ENCODE peak calls at places on chromosomes 12 and 14, in four cellular contexts. One of them, this sample, is unnamed.

GRCh38 chr14:97408937-97409860 is 612.0 kb downstream of the VRK1 start:
- DNase-seq in astrocyte: no peak
- DNase-seq in A549: no peak
- DNase-seq in transverse colon: no peak
- DNase-seq in this sample: no peak

GRCh38 chr12:31922341-31923062 is 36.7 kb upstream of the RESF1 start:
- DNase-seq in transverse colon: no peak
- DNase-seq in A549: peak; percentile 35
- DNase-seq in astrocyte: peak; percentile 60
- DNase-seq in this sample: no peak

GRCh38 chr12:48279601-48280000 is 71.1 kb downstream of the ZNF641 start:
- DNase-seq in transverse colon: no peak
- DNase-seq in astrocyte: no peak
- DNase-seq in A549: no peak
- DNase-seq in this sample: no peak

GRCh38 chr14:20002319-20002718 is 356 bp downstream of the OR4Q2 start:
- DNase-seq in transverse colon: no peak
- DNase-seq in A549: no peak
- DNase-seq in astrocyte: no peak
- DNase-seq in this sample: no peak

GRCh38 chr12:62256408-62257079 is 3.7 kb upstream of the USP15 start:
- DNase-seq in astrocyte: peak; percentile 44
- DNase-seq in A549: no peak
- DNase-seq in transverse colon: no peak
- DNase-seq in this sample: no peak

GRCh38 chr12:20142956-20143355 is 225.4 kb upstream of the PDE3A start:
- DNase-seq in transverse colon: no peak
- DNase-seq in A549: peak; percentile 10
- DNase-seq in astrocyte: no peak
- DNase-seq in this sample: no peak

GRCh38 chr14:100317897-100318808 is 5.0 kb upstream of the SLC25A47 start:
- DNase-seq in astrocyte: peak; percentile 14
- DNase-seq in transverse colon: peak; percentile 78
- DNase-seq in A549: peak; percentile 63
- DNase-seq in this sample: peak; percentile 81

GRCh38 chr12:48527891-48528670 is 2.6 kb downstream of the OR8S1 start:
- DNase-seq in astrocyte: no peak
- DNase-seq in transverse colon: no peak
- DNase-seq in A549: no peak
- DNase-seq in this sample: no peak

GRCh38 chr12:116015525-116015924 is 262.0 kb downstream of the MED13L start:
- DNase-seq in A549: peak; percentile 52
- DNase-seq in astrocyte: peak; percentile 46
- DNase-seq in transverse colon: no peak
- DNase-seq in this sample: no peak

GRCh38 chr12:132284618-132285310 is 44.6 kb downstream of the GALNT9 start:
- DNase-seq in A549: peak; percentile 62
- DNase-seq in astrocyte: no peak
- DNase-seq in transverse colon: no peak
- DNase-seq in this sample: no peak

GRCh38 chr14:93068721-93069120 is 47.0 kb downstream of the ITPK1 start:
- DNase-seq in transverse colon: no peak
- DNase-seq in A549: no peak
- DNase-seq in astrocyte: no peak
- DNase-seq in this sample: peak; percentile 59

GRCh38 chr12:2641209-2641608 is 153.6 kb upstream of the FKBP4 start:
- DNase-seq in astrocyte: peak; percentile 2
- DNase-seq in A549: peak; percentile 45
- DNase-seq in transverse colon: peak; percentile 7
- DNase-seq in this sample: no peak

GRCh38 chr14:25461780-25462179 is 411.8 kb upstream of the STXBP6 start:
- DNase-seq in transverse colon: no peak
- DNase-seq in astrocyte: no peak
- DNase-seq in A549: no peak
- DNase-seq in this sample: no peak

GRCh38 chr12:43556057-43556456 is 4.1 kb upstream of the ADAMTS20 start:
- DNase-seq in transverse colon: no peak
- DNase-seq in A549: no peak
- DNase-seq in astrocyte: no peak
- DNase-seq in this sample: no peak

GRCh38 chr12:120240495-120240833 is 25.1 kb downstream of the PXN start:
- DNase-seq in astrocyte: no peak
- DNase-seq in transverse colon: no peak
- DNase-seq in A549: no peak
- DNase-seq in this sample: no peak

GRCh38 chr14:64726585-64726890 is 22.3 kb downstream of the PLEKHG3 start:
- DNase-seq in transverse colon: peak; percentile 92
- DNase-seq in astrocyte: peak; percentile 62
- DNase-seq in A549: peak; percentile 52
- DNase-seq in this sample: peak; percentile 13

GRCh38 chr12:52285172-52285745 is 6.1 kb downstream of the KRT81 start:
- DNase-seq in A549: peak; percentile 84
- DNase-seq in astrocyte: peak; percentile 49
- DNase-seq in transverse colon: no peak
- DNase-seq in this sample: no peak

GRCh38 chr12:97748298-97748697 is 285.7 kb downstream of the RMST start:
- DNase-seq in A549: no peak
- DNase-seq in astrocyte: no peak
- DNase-seq in transverse colon: no peak
- DNase-seq in this sample: no peak

GRCh38 chr12:101653503-101653902 is 43.9 kb upstream of the CHPT1 start:
- DNase-seq in A549: no peak
- DNase-seq in transverse colon: no peak
- DNase-seq in astrocyte: no peak
- DNase-seq in this sample: no peak

GRCh38 chr12:2120982-2121758 is 68.4 kb downstream of the CACNA1C start:
- DNase-seq in transverse colon: no peak
- DNase-seq in astrocyte: no peak
- DNase-seq in A549: no peak
- DNase-seq in this sample: no peak

GRCh38 chr12:130330685-130331084 is 7.0 kb upstream of the PIWIL1 start:
- DNase-seq in transverse colon: no peak
- DNase-seq in A549: no peak
- DNase-seq in astrocyte: no peak
- DNase-seq in this sample: no peak

GRCh38 chr12:47207005-47207717 is 127.4 kb upstream of the AMIGO2 start:
- DNase-seq in astrocyte: no peak
- DNase-seq in transverse colon: peak; percentile 57
- DNase-seq in A549: no peak
- DNase-seq in this sample: no peak

GRCh38 chr14:24351517-24351916 is 11.7 kb upstream of the RIPK3 start:
- DNase-seq in astrocyte: no peak
- DNase-seq in transverse colon: no peak
- DNase-seq in A549: no peak
- DNase-seq in this sample: no peak

GRCh38 chr12:87953257-87953860 is 75.8 kb downstream of the C12orf50 start:
- DNase-seq in transverse colon: no peak
- DNase-seq in astrocyte: peak; percentile 38
- DNase-seq in A549: peak; percentile 72
- DNase-seq in this sample: no peak

GRCh38 chr12:115956674-115957073 is 320.8 kb downstream of the MED13L start:
- DNase-seq in transverse colon: no peak
- DNase-seq in astrocyte: no peak
- DNase-seq in A549: no peak
- DNase-seq in this sample: no peak

GRCh38 chr14:103552011-103552797 is 10.3 kb downstream of the BAG5 start:
- DNase-seq in astrocyte: peak; percentile 67
- DNase-seq in A549: no peak
- DNase-seq in transverse colon: no peak
- DNase-seq in this sample: peak; percentile 66

GRCh38 chr12:57489157-57489641 is 1.3 kb downstream of the MARS1 start:
- DNase-seq in transverse colon: no peak
- DNase-seq in astrocyte: peak; percentile 15
- DNase-seq in A549: no peak
- DNase-seq in this sample: no peak
- H3K27ac ChIP-seq in transverse colon: no peak overlapping the region
- H3K27ac ChIP-seq in astrocyte: no peak overlapping the region
- H3K27ac ChIP-seq in A549: peak overlapping the region; percentile 99
- H3K27ac ChIP-seq in this sample: no peak overlapping the region

DNA sequence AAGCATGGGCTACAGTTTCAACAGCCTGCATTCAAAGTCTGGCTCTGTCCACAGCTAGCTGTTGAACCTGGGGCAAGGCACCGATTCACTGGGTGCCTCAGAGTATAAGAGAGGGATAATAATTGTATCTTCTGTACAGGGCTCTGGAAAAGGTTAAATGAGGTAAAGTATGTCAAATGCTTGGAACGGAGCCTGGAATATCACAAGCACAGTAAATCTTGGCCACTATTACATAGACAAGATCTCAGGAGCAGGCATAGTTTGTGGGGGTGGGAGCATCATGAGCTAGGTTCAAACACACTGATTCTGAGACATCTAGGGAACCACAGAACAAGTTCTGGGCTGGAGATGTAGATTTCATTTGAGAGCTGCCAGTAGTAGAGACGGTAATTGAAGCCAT is 203.7 kb upstream of the NUDT4 start:
- DNase-seq in A549: no peak
- DNase-seq in transverse colon: no peak
- DNase-seq in astrocyte: peak; percentile 91
- DNase-seq in this sample: no peak
- H3K4me1 ChIP-seq in A549: no peaks in the 10 kb centered on the region
- H3K4me1 ChIP-seq in transverse colon: peaks cover 24% of the 10 kb centered on the region
- H3K4me1 ChIP-seq in astrocyte: peaks cover 18% of the 10 kb centered on the region
- H3K4me1 ChIP-seq in this sample: peaks cover 62% of the 10 kb centered on the region

GRCh38 chr12:70948236-70948975 is 27.9 kb upstream of the PTPRR start:
- DNase-seq in astrocyte: peak; percentile 12
- DNase-seq in A549: no peak
- DNase-seq in transverse colon: no peak
- DNase-seq in this sample: no peak

GRCh38 chr12:70948976-70949336 is 28.4 kb upstream of the PTPRR start:
- DNase-seq in A549: no peak
- DNase-seq in transverse colon: no peak
- DNase-seq in astrocyte: no peak
- DNase-seq in this sample: no peak
- TF ChIP-seq CTCF in A549: no peak
- TF ChIP-seq CTCF in transverse colon: no peak
- TF ChIP-seq CTCF in astrocyte: no peak
- TF ChIP-seq CTCF in this sample: peak; percentile 19

GRCh38 chr12:110763578-110763977 is 20.9 kb upstream of the PPP1CC start:
- DNase-seq in astrocyte: no peak
- DNase-seq in A549: no peak
- DNase-seq in transverse colon: no peak
- DNase-seq in this sample: no peak

GRCh38 chr12:110765144-110765543 is 22.5 kb upstream of the PPP1CC start:
- DNase-seq in astrocyte: no peak
- DNase-seq in transverse colon: peak; percentile 32
- DNase-seq in A549: no peak
- DNase-seq in this sample: no peak

GRCh38 chr12:110768960-110769359 is 26.3 kb upstream of the PPP1CC start:
- DNase-seq in transverse colon: no peak
- DNase-seq in A549: no peak
- DNase-seq in astrocyte: no peak
- DNase-seq in this sample: no peak

GRCh38 chr12:110767863-110768262 is 25.2 kb upstream of the PPP1CC start:
- DNase-seq in astrocyte: no peak
- DNase-seq in transverse colon: no peak
- DNase-seq in A549: no peak
- DNase-seq in this sample: no peak

DNA sequence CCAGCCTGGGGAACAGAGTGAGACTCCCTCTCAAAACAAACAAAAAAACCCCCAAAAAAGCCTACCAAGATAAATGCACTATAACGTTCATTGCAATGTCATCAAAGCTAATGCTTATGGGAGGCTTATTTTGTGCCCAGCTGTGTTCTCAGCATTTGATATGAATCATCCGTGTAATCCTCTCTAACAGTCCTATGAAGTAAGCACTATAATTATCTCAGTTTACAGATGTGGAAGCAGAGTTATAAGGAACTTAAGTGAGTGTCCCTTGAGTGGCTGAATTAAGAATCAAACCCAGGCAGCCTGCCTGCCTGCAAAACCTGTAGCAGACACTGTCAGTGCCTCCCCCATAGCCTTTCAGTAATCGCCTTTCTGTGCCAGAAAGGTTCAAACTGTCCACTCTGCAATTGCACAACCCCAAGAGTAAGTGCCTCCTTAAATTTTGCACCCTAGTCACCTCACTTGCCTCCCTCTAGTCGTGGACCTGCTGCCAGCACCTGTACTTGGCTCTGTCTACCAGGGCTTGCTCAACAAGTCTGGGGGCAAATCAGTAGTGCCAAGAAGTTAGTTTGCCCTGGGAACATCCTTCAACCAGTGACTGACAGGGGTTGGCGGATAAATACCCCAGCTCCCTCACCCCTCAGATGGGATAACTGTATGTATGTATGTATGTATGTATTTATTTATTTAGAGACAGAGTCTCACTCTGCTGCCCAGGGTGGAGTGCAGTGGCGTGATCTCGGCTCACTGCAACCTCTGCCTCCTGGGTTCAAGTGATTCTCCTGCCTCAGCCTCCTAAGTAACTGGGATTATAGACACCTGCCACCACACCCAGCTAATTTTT is 23.8 kb upstream of the PPP1CC start:
- DNase-seq in transverse colon: no peak
- DNase-seq in astrocyte: no peak
- DNase-seq in A549: no peak
- DNase-seq in this sample: no peak
- H3K27ac ChIP-seq in transverse colon: no peak overlapping the region
- H3K27ac ChIP-seq in astrocyte: no peak overlapping the region
- H3K27ac ChIP-seq in A549: no peak overlapping the region
- H3K27ac ChIP-seq in this sample: no peak overlapping the region

GRCh38 chr12:86601550-86602308 is 345.5 kb upstream of the MGAT4C start:
- DNase-seq in astrocyte: no peak
- DNase-seq in A549: no peak
- DNase-seq in transverse colon: no peak
- DNase-seq in this sample: no peak
- H3K4me1 ChIP-seq in astrocyte: no peaks in the 10 kb centered on the region
- H3K4me1 ChIP-seq in A549: no peaks in the 10 kb centered on the region
- H3K4me1 ChIP-seq in transverse colon: no peaks in the 10 kb centered on the region
- H3K4me1 ChIP-seq in this sample: no peaks in the 10 kb centered on the region

This sample was measured in left ventricle myocardium inferior.